ENCODE peak calls at places on chromosomes 5 and 9, in seven cellular contexts. Z is Peyer's patch, E is ovary, U is breast epithelium, B is A549, V is suprapubic skin, S is uterus. J is an unnamed sample.

GRCh38 chr9:135037521-135038250 is 49.8 kb upstream of the OLFM1 start:
- DNase-seq in Z (no peak), E (no peak), U (peak), B (no peak), V (peak), S (peak), J (peak)

GRCh38 chr9:126754436-126755324 is 50.2 kb upstream of the ZBTB43 start:
- DNase-seq in Z (no peak), E (no peak), U (no peak), B (no peak), V (no peak), S (no peak), J (peak)

GRCh38 chr5:73722224-73722623 is 96.2 kb downstream of the ARHGEF28 start:
- DNase-seq in Z (no peak), E (no peak), U (no peak), B (no peak), V (no peak), S (no peak), J (no peak)

GRCh38 chr5:140172473-140172872 is 2.5 kb upstream of the CYSTM1 start:
- DNase-seq in Z (no peak), E (no peak), U (no peak), B (no peak), V (no peak), S (no peak), J (peak)

GRCh38 chr9:92983984-92984589 is 36.8 kb downstream of the FGD3 start:
- DNase-seq in Z (no peak), E (no peak), U (no peak), B (peak), V (no peak), S (no peak), J (no peak)

GRCh38 chr5:132510076-132510475 is 19.5 kb upstream of the IRF1 start:
- DNase-seq in Z (no peak), E (no peak), U (no peak), B (no peak), V (no peak), S (no peak), J (no peak)

GRCh38 chr5:14298126-14298847 is 155.1 kb downstream of the TRIO start:
- DNase-seq in Z (no peak), E (no peak), U (no peak), B (no peak), V (no peak), S (peak), J (peak)

GRCh38 chr9:136051568-136052432 is 43.3 kb downstream of the NACC2 start:
- DNase-seq in Z (peak), E (no peak), U (peak), B (peak), V (no peak), S (no peak), J (peak)

GRCh38 chr5:98750693-98751092 is 22.8 kb upstream of the RGMB start:
- DNase-seq in Z (no peak), E (no peak), U (no peak), B (peak), V (no peak), S (no peak), J (no peak)

GRCh38 chr9:79662553-79662956 is 90.8 kb downstream of the TLE4 start:
- DNase-seq in Z (no peak), E (no peak), U (no peak), B (no peak), V (no peak), S (no peak), J (no peak)

GRCh38 chr5:45408067-45408466 is 288.1 kb downstream of the HCN1 start:
- DNase-seq in Z (no peak), E (no peak), U (no peak), B (no peak), V (no peak), S (no peak), J (no peak)

GRCh38 chr9:110156902-110157301 is 51.1 kb downstream of the C9orf152 start:
- DNase-seq in Z (peak), E (no peak), U (no peak), B (no peak), V (no peak), S (no peak), J (peak)

GRCh38 chr5:120055858-120056257 is 408.2 kb upstream of the PRR16 start:
- DNase-seq in Z (no peak), E (no peak), U (no peak), B (peak), V (no peak), S (no peak), J (no peak)

GRCh38 chr9:85258823-85259370 is 482.9 kb downstream of the AGTPBP1 start:
- DNase-seq in Z (no peak), E (no peak), U (peak), B (peak), V (peak), S (no peak), J (peak)

GRCh38 chr5:111584651-111585050 is 72.3 kb upstream of the STARD4 start:
- DNase-seq in Z (no peak), E (no peak), U (no peak), B (no peak), V (no peak), S (no peak), J (no peak)

GRCh38 chr5:109714592-109714991 is 24.9 kb downstream of the MAN2A1 start:
- DNase-seq in Z (no peak), E (no peak), U (no peak), B (no peak), V (no peak), S (no peak), J (no peak)

GRCh38 chr9:137097761-137098462 is 11.1 kb downstream of the MAN1B1 start:
- DNase-seq in Z (no peak), E (no peak), U (no peak), B (no peak), V (no peak), S (no peak), J (no peak)

GRCh38 chr9:137099231-137099630 is 12.4 kb downstream of the MAN1B1 start:
- DNase-seq in Z (no peak), E (no peak), U (no peak), B (no peak), V (no peak), S (no peak), J (no peak)

GRCh38 chr9:137096785-137097546 is 10.2 kb downstream of the MAN1B1 start:
- DNase-seq in Z (no peak), E (no peak), U (no peak), B (no peak), V (no peak), S (no peak), J (no peak)

GRCh38 chr9:137095664-137096517 is 9.1 kb downstream of the MAN1B1 start:
- DNase-seq in Z (peak), E (no peak), U (no peak), B (no peak), V (no peak), S (no peak), J (no peak)
- TF ChIP-seq CTCF in Z (peak), E (no peak), U (no peak), B (no peak), V (no peak), S (no peak), J (no peak)

DNA sequence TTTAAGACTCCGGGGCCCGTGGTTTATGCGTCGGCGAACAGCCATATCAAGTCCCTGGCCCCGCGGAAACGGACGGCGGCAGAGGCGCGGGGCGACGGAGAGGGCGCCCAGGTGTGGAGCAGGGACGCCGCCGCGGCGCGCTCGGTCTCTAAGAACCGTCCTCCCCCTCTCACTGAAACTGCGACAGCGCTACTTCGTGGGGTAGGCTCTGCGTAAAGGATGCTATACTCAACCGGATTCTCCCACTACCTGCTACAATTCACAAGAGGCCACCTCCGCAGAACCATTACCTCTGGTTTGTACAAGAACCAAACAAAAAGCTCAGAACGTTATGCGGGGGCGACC is 404 bp downstream of the MRNIP start:
- DNase-seq in Z (peak), E (no peak), U (no peak), B (no peak), V (no peak), S (no peak), J (no peak)
- TF ChIP-seq POLR2A in Z (no peak), E (no peak), U (no peak), B (no peak), V (no peak), S (no peak), J (no peak)

GRCh38 chr5:150356575-150357284 is 767 bp upstream of the TCOF1 start:
- DNase-seq in Z (no peak), E (no peak), U (no peak), B (no peak), V (no peak), S (no peak), J (no peak)
- TF ChIP-seq CTCF in Z (no peak), E (no peak), U (no peak), B (no peak), V (no peak), S (no peak), J (no peak)

DNA sequence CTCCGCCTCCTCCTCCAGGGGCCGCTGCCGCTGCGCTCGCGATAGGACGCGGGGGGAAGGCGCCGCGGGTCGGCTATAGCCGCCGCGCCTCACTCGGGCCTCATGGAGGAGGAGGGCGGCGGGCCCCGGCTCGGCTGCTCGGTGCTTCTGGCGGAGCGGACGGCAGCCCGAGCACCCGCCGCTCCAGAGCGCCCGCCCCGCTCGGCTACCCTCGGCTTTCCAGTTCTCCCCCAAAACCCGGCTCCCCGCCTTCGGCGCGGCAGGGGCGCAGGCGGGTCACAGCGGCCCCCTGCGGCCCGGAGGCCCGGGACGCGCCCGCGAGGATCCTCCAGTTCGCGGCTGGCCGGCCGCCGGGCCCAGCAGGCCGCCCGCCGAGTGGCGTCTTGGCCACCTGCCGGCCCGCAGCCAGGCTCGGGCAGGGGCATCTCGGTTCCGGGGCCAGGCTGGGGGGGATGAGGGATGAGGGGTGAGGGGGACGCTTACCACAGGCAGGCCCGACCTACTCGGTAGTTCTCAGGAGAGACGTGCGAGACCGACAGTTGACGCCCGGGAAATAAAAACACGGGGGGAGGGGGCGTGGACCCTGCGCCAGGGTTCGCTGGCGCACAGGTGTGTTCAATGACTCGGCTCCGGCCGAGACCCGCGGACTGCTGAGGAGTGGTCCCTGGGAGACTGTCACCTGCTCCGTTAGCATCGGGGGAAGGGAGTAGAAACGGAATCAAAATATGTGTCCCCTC is at the start of gene PAIP1:
- DNase-seq in Z (peak), E (peak), U (peak), B (peak), V (peak), S (peak), J (peak)
- TF ChIP-seq POLR2A in Z (peak), E (peak), U (no peak), B (peak), V (no peak), S (peak), J (no peak)

GRCh38 chr9:17219261-17219660 is 84.4 kb downstream of the CNTLN start:
- DNase-seq in Z (no peak), E (no peak), U (no peak), B (no peak), V (no peak), S (no peak), J (no peak)
- TF ChIP-seq CTCF in Z (no peak), E (no peak), U (no peak), B (peak), V (no peak), S (no peak), J (no peak)

GRCh38 chr9:133119039-133119438 is 2.0 kb downstream of the RALGDS start:
- DNase-seq in Z (no peak), E (no peak), U (no peak), B (no peak), V (peak), S (no peak), J (no peak)

GRCh38 chr9:133121200-133122166 is at the start of gene RALGDS:
- DNase-seq in Z (peak), E (peak), U (peak), B (peak), V (peak), S (peak), J (peak)

GRCh38 chr9:133122167-133122550 is 1.1 kb upstream of the RALGDS start:
- DNase-seq in Z (no peak), E (no peak), U (no peak), B (no peak), V (no peak), S (no peak), J (no peak)

GRCh38 chr9:133119461-133120342 is 1.3 kb downstream of the RALGDS start:
- DNase-seq in Z (no peak), E (no peak), U (no peak), B (no peak), V (peak), S (peak), J (peak)

GRCh38 chr9:133120343-133121199 is 469 bp downstream of the RALGDS start:
- DNase-seq in Z (no peak), E (no peak), U (no peak), B (no peak), V (no peak), S (no peak), J (peak)
- TF ChIP-seq POLR2A in Z (no peak), E (no peak), U (no peak), B (peak), V (no peak), S (peak), J (no peak)

GRCh38 chr5:150180241-150181027 is 9.4 kb upstream of the SLC6A7 start:
- DNase-seq in Z (no peak), E (no peak), U (peak), B (no peak), V (peak), S (peak), J (peak)

GRCh38 chr5:150178262-150178661 is 11.6 kb upstream of the SLC6A7 start:
- DNase-seq in Z (no peak), E (no peak), U (no peak), B (no peak), V (no peak), S (no peak), J (no peak)

GRCh38 chr5:150177721-150178120 is 11.1 kb downstream of the CDX1 start:
- DNase-seq in Z (no peak), E (no peak), U (no peak), B (no peak), V (no peak), S (no peak), J (no peak)

GRCh38 chr5:150181035-150181434 is 8.8 kb upstream of the SLC6A7 start:
- DNase-seq in Z (no peak), E (no peak), U (no peak), B (no peak), V (no peak), S (no peak), J (no peak)

GRCh38 chr5:150179221-150179620 is 10.6 kb upstream of the SLC6A7 start:
- DNase-seq in Z (no peak), E (no peak), U (no peak), B (no peak), V (no peak), S (no peak), J (no peak)
- TF ChIP-seq CTCF in Z (no peak), E (no peak), U (no peak), B (no peak), V (no peak), S (no peak), J (no peak)

J was measured in lower leg skin.